ENCODE peak calls at places on chromosomes 3 and 15, in five cellular contexts. F is HepG2, K is esophagus squamous epithelium, I is D721Med, B is endothelial cell of umbilical vein. W is an unnamed sample.

GRCh38 chr15:67892559-67893377 is 52.9 kb upstream of the RNU6-1 start:
- DNase-seq in F (no peak), K (no peak), I (no peak), B (no peak), W (no peak)

GRCh38 chr15:38883987-38884386 is 319.4 kb upstream of the RASGRP1 start:
- DNase-seq in F (no peak), K (no peak), I (no peak), B (peak; percentile 68), W (no peak)

GRCh38 chr3:128461731-128462130 is 5.0 kb downstream of the DNAJB8 start:
- DNase-seq in F (no peak), K (no peak), I (no peak), B (no peak), W (no peak)

GRCh38 chr3:72724070-72724469 is 124.2 kb downstream of the SHQ1 start:
- DNase-seq in F (no peak), K (no peak), I (no peak), B (no peak), W (no peak)

GRCh38 chr3:48157950-48158376 is 30.3 kb downstream of the CDC25A start:
- DNase-seq in F (peak; percentile 47), K (no peak), I (no peak), B (peak; percentile 72), W (peak; percentile 11)

GRCh38 chr3:132854856-132855535 is 132.8 kb upstream of the NPHP3 start:
- DNase-seq in F (no peak), K (no peak), I (no peak), B (no peak), W (no peak)

GRCh38 chr3:183188895-183189462 is 26.4 kb upstream of the LAMP3 start:
- DNase-seq in F (peak; percentile 10), K (no peak), I (no peak), B (peak; percentile 47), W (no peak)

GRCh38 chr3:175208316-175208715 is 349.2 kb downstream of the NAALADL2 start:
- DNase-seq in F (no peak), K (no peak), I (no peak), B (no peak), W (no peak)

GRCh38 chr3:172341482-172342059 is 106.7 kb downstream of the GHSR start:
- DNase-seq in F (peak; percentile 66), K (no peak), I (no peak), B (peak; percentile 63), W (peak; percentile 46)

GRCh38 chr15:33526532-33526931 is 215.8 kb downstream of the RYR3 start:
- DNase-seq in F (no peak), K (no peak), I (no peak), B (no peak), W (no peak)

GRCh38 chr3:3069723-3070122 is 40.5 kb downstream of the IL5RA start:
- DNase-seq in F (no peak), K (no peak), I (no peak), B (no peak), W (no peak)

GRCh38 chr15:59376735-59377134 is 4.1 kb upstream of the MYO1E start:
- DNase-seq in F (no peak), K (no peak), I (no peak), B (peak; percentile 37), W (no peak)

GRCh38 chr15:58115692-58116091 is 22.5 kb upstream of the AQP9 start:
- DNase-seq in F (peak; percentile 9), K (no peak), I (no peak), B (peak; percentile 37), W (peak; percentile 2)

GRCh38 chr3:10268116-10268515 is 19.9 kb downstream of the TATDN2 start:
- DNase-seq in F (no peak), K (no peak), I (no peak), B (peak; percentile 74), W (no peak)

GRCh38 chr3:85482193-85482450 is 523.3 kb downstream of the CADM2 start:
- DNase-seq in F (no peak), K (no peak), I (no peak), B (no peak), W (no peak)

GRCh38 chr15:95086543-95087252 is 855.3 kb downstream of the MCTP2 start:
- DNase-seq in F (no peak), K (no peak), I (no peak), B (peak; percentile 56), W (no peak)

GRCh38 chr3:126050050-126050392 is 33.9 kb downstream of the SLC41A3 start:
- DNase-seq in F (no peak), K (no peak), I (no peak), B (no peak), W (no peak)

GRCh38 chr3:57896691-57897090 is 111.5 kb upstream of the FLNB start:
- DNase-seq in F (no peak), K (no peak), I (no peak), B (no peak), W (no peak)

GRCh38 chr3:84946240-84946639 is 12.5 kb upstream of the CADM2 start:
- DNase-seq in F (no peak), K (no peak), I (no peak), B (no peak), W (no peak)

GRCh38 chr15:60679256-60679655 is 200.3 kb upstream of the ICE2 start:
- DNase-seq in F (no peak), K (no peak), I (no peak), B (no peak), W (no peak)

GRCh38 chr3:33315826-33316225 is 38.6 kb downstream of the FBXL2 start:
- DNase-seq in F (peak; percentile 38), K (no peak), I (no peak), B (peak; percentile 93), W (no peak)

GRCh38 chr15:75697523-75698398 is 14.9 kb downstream of the CSPG4 start:
- DNase-seq in F (no peak), K (no peak), I (no peak), B (no peak), W (no peak)

GRCh38 chr15:75695634-75696302 is 16.9 kb downstream of the CSPG4 start:
- DNase-seq in F (no peak), K (no peak), I (no peak), B (no peak), W (no peak)

GRCh38 chr15:75696854-75697259 is 15.8 kb downstream of the CSPG4 start:
- DNase-seq in F (no peak), K (no peak), I (no peak), B (no peak), W (no peak)

GRCh38 chr15:75696303-75696657 is 16.4 kb downstream of the CSPG4 start:
- DNase-seq in F (no peak), K (no peak), I (no peak), B (no peak), W (no peak)

GRCh38 chr15:75698399-75698747 is 14.3 kb downstream of the CSPG4 start:
- DNase-seq in F (no peak), K (no peak), I (no peak), B (no peak), W (no peak)
- TF ChIP-seq CTCF in F (no peak), K (no peak), I (no peak), B (no peak), W (no peak)

DNA sequence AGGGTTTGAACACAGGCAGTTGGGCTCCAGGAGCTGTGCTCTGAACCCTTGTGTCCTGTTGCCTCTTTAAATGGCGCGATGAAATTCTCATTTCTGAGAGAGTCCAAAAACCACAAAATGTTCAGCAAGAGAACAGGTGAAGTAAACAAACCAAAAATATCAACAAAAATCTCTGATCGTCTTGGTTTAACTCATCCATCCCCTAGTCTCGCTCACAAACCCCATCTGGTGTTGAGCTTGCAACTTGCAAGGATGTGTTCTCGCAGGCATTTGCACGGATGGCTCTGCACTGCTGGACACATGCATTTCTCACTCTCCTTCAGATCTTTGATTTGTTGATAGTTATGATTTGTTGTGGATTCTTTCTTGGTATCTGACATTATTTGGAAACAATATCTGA is 31.1 kb downstream of the FAH start:
- DNase-seq in F (no peak), K (no peak), I (no peak), B (no peak), W (no peak)
- TF ChIP-seq CTCF in F (peak; percentile 18), K (no peak), I (no peak), B (no peak), W (no peak)

GRCh38 chr3:133864616-133865015 is 31.1 kb downstream of the RAB6B start:
- DNase-seq in F (no peak), K (no peak), I (no peak), B (no peak), W (no peak)

GRCh38 chr3:133862161-133862560 is 33.5 kb downstream of the RAB6B start:
- DNase-seq in F (no peak), K (no peak), I (no peak), B (no peak), W (no peak)

GRCh38 chr3:133865136-133865855 is 30.4 kb downstream of the RAB6B start:
- DNase-seq in F (peak; percentile 4), K (no peak), I (no peak), B (no peak), W (no peak)

GRCh38 chr3:133866141-133866540 is 29.5 kb downstream of the RAB6B start:
- DNase-seq in F (no peak), K (no peak), I (no peak), B (no peak), W (no peak)

GRCh38 chr3:133863865-133864264 is 31.8 kb downstream of the RAB6B start:
- DNase-seq in F (no peak), K (no peak), I (no peak), B (no peak), W (no peak)
- TF ChIP-seq CTCF in F (no peak), K (no peak), I (no peak), B (no peak), W (no peak)

GRCh38 chr15:48993411-48993810 is 29.7 kb upstream of the SHC4 start:
- DNase-seq in F (no peak), K (no peak), I (no peak), B (no peak), W (no peak)
- TF ChIP-seq CTCF in F (no peak), K (no peak), I (no peak), B (no peak), W (no peak)

GRCh38 chr15:24858737-24859601 is 95.8 kb upstream of the SNRPN start:
- DNase-seq in F (no peak), K (no peak), I (no peak), B (peak; percentile 53), W (no peak)

GRCh38 chr15:24861014-24861690 is 93.6 kb upstream of the SNRPN start:
- DNase-seq in F (no peak), K (no peak), I (no peak), B (no peak), W (no peak)

GRCh38 chr15:24857777-24858176 is 97.0 kb upstream of the SNRPN start:
- DNase-seq in F (no peak), K (no peak), I (no peak), B (peak; percentile 55), W (no peak)

GRCh38 chr15:24857094-24857437 is 97.7 kb upstream of the SNRPN start:
- DNase-seq in F (no peak), K (no peak), I (no peak), B (peak; percentile 33), W (peak; percentile 81)

DNA sequence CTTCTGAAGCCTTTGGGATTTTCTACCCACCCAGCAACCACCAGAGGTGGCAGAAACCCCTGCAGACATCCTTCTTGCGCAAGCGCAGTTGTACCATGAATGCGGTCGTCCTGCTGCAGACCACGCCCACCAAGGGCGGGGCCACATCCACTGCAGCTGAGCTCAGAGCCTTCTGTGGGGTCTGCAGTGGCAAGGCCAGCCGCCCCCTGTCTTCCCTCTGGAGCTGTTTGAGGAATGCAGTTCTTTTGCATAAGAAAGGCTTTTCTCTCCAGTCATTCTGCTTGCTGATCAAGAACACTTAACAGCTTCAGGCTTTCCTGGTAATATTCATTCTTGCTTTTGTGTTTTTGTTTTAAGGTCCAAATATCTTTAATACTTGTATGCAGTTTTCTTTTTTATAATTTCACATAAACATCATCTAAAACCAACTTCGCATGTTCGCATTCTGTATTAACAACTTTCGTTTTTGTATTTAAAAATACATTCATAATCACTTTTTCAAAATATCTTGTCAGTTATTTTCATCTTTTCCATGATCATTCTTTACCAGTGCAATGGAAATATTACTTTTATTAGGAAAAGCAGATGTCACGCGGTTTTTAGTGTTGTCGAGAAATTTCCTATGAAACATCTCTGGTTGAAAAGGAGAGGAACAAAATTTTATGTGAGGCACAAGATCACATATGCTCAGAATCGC is 98.2 kb upstream of the SNRPN start:
- DNase-seq in F (no peak), K (no peak), I (no peak), B (peak; percentile 87), W (no peak)
- TF ChIP-seq CTCF in F (no peak), K (no peak), I (no peak), B (no peak), W (no peak)